ENCODE peak calls at places on chromosome 7, in nine cellular contexts. G is brain microvascular endothelial cell; O is stimulated activated CD8-positive, alpha-beta memory T cell treated with anti-CD3 and anti-CD28 coated beads, Interleukin-15, amount 100 ng/mL, for 24 hours; Y is stimulated activated CD4-positive, alpha-beta T cell treated with anti-CD3 and anti-CD28 coated beads, Interleukin-4, amount 100 ng/mL, for 48 hours; P is nephron progenitor cell; K is osteocyte; Q is EH; X is kidney glomerular epithelial cell; D is ELR. A is an unnamed sample.
A peak's percentile ranks its signal among the peaks of the same experiment; 100 is the strongest.

GRCh38 chr7:86708334-86708733 is 64.6 kb downstream of the GRM3 start:
- DNase-seq in G (no peak), O (no peak), Y (no peak), P (no peak), K (no peak), Q (no peak), X (no peak), D (no peak), A (no peak)

GRCh38 chr7:144842377-144842851 is 6.6 kb upstream of the TPK1 start:
- DNase-seq in G (no peak), O (no peak), Y (peak; percentile 23), P (no peak), K (no peak), Q (no peak), X (peak; percentile 86), D (peak; percentile 20), A (no peak)

GRCh38 chr7:128323489-128324362 is 20.0 kb downstream of the RBM28 start:
- DNase-seq in G (no peak), O (no peak), Y (no peak), P (no peak), K (no peak), Q (peak; percentile 66), X (no peak), D (peak; percentile 16), A (peak; percentile 79)

GRCh38 chr7:110534241-110534931 is 556.5 kb upstream of the LRRN3 start:
- DNase-seq in G (peak; percentile 51), O (no peak), Y (no peak), P (no peak), K (no peak), Q (peak; percentile 68), X (peak; percentile 32), D (peak; percentile 6), A (peak; percentile 28)

GRCh38 chr7:139124084-139124914 is 14.8 kb upstream of the ZC3HAV1 start:
- DNase-seq in G (no peak), O (no peak), Y (no peak), P (no peak), K (no peak), Q (no peak), X (no peak), D (no peak), A (no peak)

GRCh38 chr7:27933691-27934565 is 194.0 kb downstream of the TAX1BP1 start:
- DNase-seq in G (no peak), O (no peak), Y (no peak), P (no peak), K (no peak), Q (peak; percentile 68), X (no peak), D (peak; percentile 32), A (peak; percentile 88)

GRCh38 chr7:73739387-73739767 is 775 bp upstream of the ABHD11 start:
- DNase-seq in G (no peak), O (no peak), Y (no peak), P (no peak), K (no peak), Q (no peak), X (no peak), D (no peak), A (no peak)

GRCh38 chr7:137682596-137682995 is 164.2 kb downstream of the DGKI start:
- DNase-seq in G (peak; percentile 47), O (no peak), Y (no peak), P (no peak), K (no peak), Q (peak; percentile 89), X (peak; percentile 99), D (peak; percentile 65), A (peak; percentile 95)

GRCh38 chr7:80770061-80770460 is 131.6 kb downstream of the CD36 start:
- DNase-seq in G (no peak), O (no peak), Y (no peak), P (no peak), K (no peak), Q (peak; percentile 90), X (no peak), D (no peak), A (peak; percentile 22)

GRCh38 chr7:115613836-115614235 is 416.7 kb downstream of the TFEC start:
- DNase-seq in G (no peak), O (no peak), Y (no peak), P (no peak), K (no peak), Q (no peak), X (no peak), D (peak; percentile 8), A (no peak)

GRCh38 chr7:122528879-122529481 is 169.9 kb downstream of the RNF133 start:
- DNase-seq in G (no peak), O (no peak), Y (no peak), P (no peak), K (no peak), Q (peak; percentile 44), X (peak; percentile 27), D (peak; percentile 52), A (peak; percentile 43)

GRCh38 chr7:37438879-37439278 is 9.8 kb downstream of the ELMO1 start:
- DNase-seq in G (no peak), O (no peak), Y (no peak), P (no peak), K (no peak), Q (no peak), X (no peak), D (no peak), A (no peak)

GRCh38 chr7:70829221-70830059 is 302.5 kb upstream of the GALNT17 start:
- DNase-seq in G (peak; percentile 67), O (peak; percentile 27), Y (peak; percentile 39), P (peak; percentile 75), K (no peak), Q (peak; percentile 28), X (peak; percentile 3), D (peak; percentile 22), A (peak; percentile 53)

GRCh38 chr7:128260069-128260468 is 19.0 kb downstream of the LEP start:
- DNase-seq in G (no peak), O (no peak), Y (no peak), P (no peak), K (no peak), Q (no peak), X (no peak), D (no peak), A (no peak)

GRCh38 chr7:44347546-44348114 is 22.2 kb upstream of the CAMK2B start:
- DNase-seq in G (no peak), O (no peak), Y (no peak), P (no peak), K (no peak), Q (no peak), X (no peak), D (no peak), A (no peak)

GRCh38 chr7:36606442-36607205 is 117.7 kb downstream of the AOAH start:
- DNase-seq in G (no peak), O (no peak), Y (no peak), P (no peak), K (no peak), Q (no peak), X (no peak), D (no peak), A (no peak)

GRCh38 chr7:102912742-102913141 is at the start of gene LRRC17:
- DNase-seq in G (peak; percentile 96), O (no peak), Y (no peak), P (peak; percentile 21), K (no peak), Q (peak; percentile 81), X (no peak), D (peak; percentile 75), A (peak; percentile 55)